ENCODE peak calls at places on chromosomes 12 and 14, in six cellular contexts. Q is cardiac fibroblast, O is glutamatergic neuron, A is fibroblast of lung, L is upper lobe of right lung, V is colonic mucosa. H is an unnamed sample.

GRCh38 chr12:60257063-60257462 is 661.2 kb downstream of the SLC16A7 start:
- DNase-seq in Q (peak), O (no peak), A (peak), L (no peak), V (no peak), H (peak)

GRCh38 chr14:63078606-63079005 is 33.3 kb upstream of the KCNH5 start:
- DNase-seq in Q (peak), O (no peak), A (no peak), L (no peak), V (no peak), H (no peak)

GRCh38 chr12:81859521-81859920 is 100.4 kb upstream of the PPFIA2 start:
- DNase-seq in Q (no peak), O (no peak), A (peak), L (no peak), V (no peak), H (no peak)

GRCh38 chr12:106764738-106765137 is 9.7 kb upstream of the RIC8B start:
- DNase-seq in Q (peak), O (no peak), A (no peak), L (no peak), V (no peak), H (no peak)

GRCh38 chr14:104598461-104599273 is 5.9 kb downstream of the TMEM179 start:
- DNase-seq in Q (no peak), O (peak), A (no peak), L (peak), V (no peak), H (no peak)

GRCh38 chr14:91399868-91400640 is 17.6 kb downstream of the CCDC88C start:
- DNase-seq in Q (no peak), O (no peak), A (no peak), L (no peak), V (peak), H (no peak)

GRCh38 chr14:91354221-91354916 is 63.3 kb downstream of the CCDC88C start:
- DNase-seq in Q (peak), O (no peak), A (peak), L (no peak), V (no peak), H (peak)

GRCh38 chr12:20701106-20701505 is 6.0 kb downstream of the SLCO1C1 start:
- DNase-seq in Q (no peak), O (no peak), A (no peak), L (no peak), V (no peak), H (no peak)

GRCh38 chr14:67541448-67542387 is 8.6 kb downstream of the PLEKHH1 start:
- DNase-seq in Q (no peak), O (no peak), A (no peak), L (peak), V (peak), H (no peak)

GRCh38 chr12:88958961-88959360 is 378.7 kb upstream of the KITLG start:
- DNase-seq in Q (no peak), O (no peak), A (no peak), L (no peak), V (no peak), H (no peak)

GRCh38 chr12:24997496-24997895 is 48.6 kb upstream of the BCAT1 start:
- DNase-seq in Q (no peak), O (no peak), A (peak), L (no peak), V (no peak), H (no peak)

GRCh38 chr12:28191018-28191595 is 851 bp downstream of the CCDC91 start:
- DNase-seq in Q (peak), O (no peak), A (peak), L (no peak), V (no peak), H (peak)

GRCh38 chr12:62758216-62758615 is 176.7 kb downstream of the PPM1H start:
- DNase-seq in Q (peak), O (no peak), A (peak), L (no peak), V (no peak), H (peak)

GRCh38 chr12:108123382-108123781 is 5.7 kb upstream of the WSCD2 start:
- DNase-seq in Q (no peak), O (no peak), A (no peak), L (no peak), V (no peak), H (no peak)

GRCh38 chr12:113260127-113260526 is 38.9 kb downstream of the TPCN1 start:
- DNase-seq in Q (no peak), O (no peak), A (no peak), L (no peak), V (no peak), H (no peak)

DNA sequence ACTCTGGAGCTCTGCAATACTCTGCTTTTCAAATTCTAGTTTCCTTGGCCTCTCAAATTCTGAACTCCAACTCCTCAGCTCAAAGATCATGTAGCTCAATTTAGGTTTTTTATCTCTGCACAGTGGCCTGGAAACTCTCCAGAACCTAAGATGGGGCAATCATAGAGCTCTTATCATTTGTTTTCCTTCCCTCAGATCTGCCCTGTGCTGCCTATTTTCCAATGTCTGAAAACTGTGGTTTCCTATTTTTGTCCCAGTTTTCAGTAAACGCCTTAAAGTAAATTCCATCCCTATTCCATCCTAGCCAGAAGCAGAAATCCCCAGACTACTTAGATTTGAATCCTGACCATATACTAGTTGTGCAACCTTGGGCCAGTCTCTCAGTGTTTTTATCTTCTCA is 73.2 kb downstream of the CEP83 start:
- DNase-seq in Q (no peak), O (no peak), A (peak), L (no peak), V (no peak), H (no peak)
- TF ChIP-seq CTCF in Q (no peak), O (no peak), A (no peak), L (no peak), V (no peak), H (no peak)

GRCh38 chr14:102927878-102928411 is 5.5 kb downstream of the AMN start:
- DNase-seq in Q (no peak), O (no peak), A (no peak), L (peak), V (peak), H (no peak)

GRCh38 chr14:102926104-102926503 is 3.6 kb downstream of the AMN start:
- DNase-seq in Q (no peak), O (no peak), A (no peak), L (no peak), V (no peak), H (no peak)

GRCh38 chr14:102925646-102926045 is 3.2 kb downstream of the AMN start:
- DNase-seq in Q (no peak), O (peak), A (no peak), L (no peak), V (no peak), H (no peak)

GRCh38 chr14:102928412-102929348 is 6.2 kb downstream of the AMN start:
- DNase-seq in Q (peak), O (peak), A (peak), L (peak), V (peak), H (no peak)

DNA sequence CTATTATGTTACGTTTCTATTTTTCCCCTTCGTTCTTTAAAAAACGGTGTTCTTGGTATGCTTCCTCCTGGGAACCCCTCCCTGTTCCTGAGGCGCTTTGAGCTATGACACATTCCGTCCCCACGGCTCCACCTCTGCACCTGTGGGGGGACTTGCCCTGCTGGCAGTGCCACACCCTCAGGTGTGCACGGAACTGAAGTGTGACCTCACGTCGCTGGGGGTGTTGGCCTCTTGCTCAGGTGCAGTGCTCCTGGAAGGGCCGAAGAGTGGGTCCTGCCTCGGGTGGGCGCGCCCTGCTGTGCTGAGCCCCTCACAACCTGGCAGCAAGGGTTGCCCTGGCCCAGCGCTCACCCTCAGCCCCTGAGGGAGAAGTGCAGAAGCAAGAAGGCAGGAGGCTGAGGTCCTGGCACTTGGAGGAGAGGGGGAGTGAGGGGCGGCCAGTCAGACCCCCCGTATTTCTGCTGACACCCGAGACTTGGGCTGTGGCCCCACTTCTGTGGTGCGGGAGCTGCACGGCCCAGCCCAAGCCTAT is 4.9 kb downstream of the AMN start:
- DNase-seq in Q (no peak), O (no peak), A (no peak), L (peak), V (peak), H (no peak)
- TF ChIP-seq CTCF in Q (no peak), O (no peak), A (no peak), L (no peak), V (no peak), H (no peak)

DNA sequence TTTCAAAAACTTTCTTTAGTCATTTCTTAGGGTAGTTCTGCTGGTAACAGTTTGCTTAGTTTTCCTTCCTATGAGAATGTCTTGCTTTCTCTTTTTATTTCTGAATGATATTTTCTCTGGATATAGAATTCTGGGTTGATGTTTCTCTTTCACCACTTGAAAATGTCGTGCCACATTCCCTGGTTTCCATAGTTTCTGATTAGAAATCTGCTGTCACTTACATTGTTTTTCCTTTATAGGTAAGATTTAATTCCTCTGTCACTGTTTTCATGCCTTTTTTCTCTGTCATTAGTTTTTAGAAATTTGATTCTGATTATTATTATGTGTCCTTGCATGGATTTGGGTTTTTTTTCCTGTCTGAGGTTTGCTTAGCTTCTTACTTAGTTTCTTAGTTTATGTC is 77.3 kb upstream of the PCNX4 start:
- DNase-seq in Q (no peak), O (no peak), A (no peak), L (no peak), V (no peak), H (no peak)
- TF ChIP-seq CTCF in Q (no peak), O (no peak), A (no peak), L (no peak), V (no peak), H (no peak)

GRCh38 chr12:91289072-91289471 is 106.5 kb upstream of the DCN start:
- DNase-seq in Q (no peak), O (no peak), A (no peak), L (no peak), V (no peak), H (no peak)
- TF ChIP-seq CTCF in Q (no peak), O (no peak), A (no peak), L (no peak), V (no peak), H (no peak)

DNA sequence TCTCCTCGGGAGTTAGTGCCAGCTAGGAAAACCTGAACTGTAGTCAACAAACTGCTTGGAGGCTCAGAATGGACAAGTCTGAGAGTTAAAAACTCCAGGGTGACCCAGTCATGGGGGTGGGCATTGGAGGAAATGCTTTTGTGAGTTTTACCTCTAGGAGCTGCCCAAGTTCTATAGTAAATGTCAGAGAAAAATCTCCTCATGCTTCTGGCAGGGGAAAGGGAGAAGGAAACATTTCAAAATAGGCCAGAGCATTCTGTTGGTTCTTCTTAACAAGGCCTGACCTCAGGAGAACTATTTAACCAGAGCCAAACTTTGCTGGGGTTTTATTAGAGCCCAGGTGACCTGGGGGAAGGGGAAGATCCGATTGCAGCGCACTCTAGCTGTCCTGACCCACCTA is 12.3 kb downstream of the NINJ2 start:
- DNase-seq in Q (no peak), O (no peak), A (no peak), L (no peak), V (no peak), H (no peak)
- TF ChIP-seq CTCF in Q (no peak), O (no peak), A (no peak), L (no peak), V (no peak), H (no peak)

GRCh38 chr12:122137229-122137628 is 36.8 kb downstream of the IL31 start:
- DNase-seq in Q (no peak), O (peak), A (no peak), L (no peak), V (no peak), H (no peak)

GRCh38 chr12:122129131-122129530 is 44.9 kb downstream of the IL31 start:
- DNase-seq in Q (no peak), O (no peak), A (no peak), L (no peak), V (no peak), H (no peak)

GRCh38 chr12:122135437-122136031 is 38.5 kb downstream of the IL31 start:
- DNase-seq in Q (no peak), O (no peak), A (no peak), L (no peak), V (no peak), H (no peak)

GRCh38 chr12:122130150-122130549 is 43.9 kb downstream of the IL31 start:
- DNase-seq in Q (peak), O (no peak), A (peak), L (no peak), V (no peak), H (peak)

DNA sequence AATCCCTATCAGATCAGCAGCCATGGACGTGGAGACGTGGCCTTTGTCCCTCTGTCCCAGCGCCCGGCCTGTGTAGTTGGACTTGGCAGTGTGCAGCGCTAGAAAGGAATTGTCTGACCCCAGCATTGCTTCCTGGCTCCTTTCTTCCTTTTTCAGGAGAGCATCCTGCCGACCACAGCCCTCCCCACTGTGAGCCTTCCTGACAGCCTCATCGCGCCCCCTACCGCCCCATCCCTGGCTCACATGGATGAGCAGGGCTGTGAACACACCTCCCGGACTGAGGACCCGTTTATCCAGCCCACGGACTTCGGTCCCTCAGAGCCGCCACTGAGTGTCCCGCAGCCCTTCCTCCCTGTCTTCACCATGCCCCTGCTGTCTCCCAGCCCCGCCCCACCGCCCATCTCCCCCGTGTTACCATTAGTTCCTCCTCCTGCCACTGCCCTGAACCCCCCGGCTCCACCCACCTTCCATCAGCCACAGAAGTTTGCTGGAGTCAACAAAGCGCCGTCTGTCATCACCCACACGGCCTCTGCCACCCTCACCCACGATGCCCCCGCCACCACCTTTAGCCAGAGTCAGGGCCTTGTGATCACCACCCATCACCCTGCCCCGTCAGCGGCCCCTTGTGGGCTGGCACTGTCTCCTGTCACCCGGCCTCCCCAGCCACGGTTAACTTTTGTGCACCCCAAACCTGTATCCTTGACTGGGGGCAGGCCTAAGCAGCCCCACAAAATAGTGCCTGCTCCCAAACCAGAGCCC is 40.6 kb downstream of the IL31 start:
- DNase-seq in Q (no peak), O (no peak), A (no peak), L (no peak), V (no peak), H (no peak)
- TF ChIP-seq CTCF in Q (no peak), O (no peak), A (no peak), L (no peak), V (no peak), H (no peak)

GRCh38 chr12:32897688-32898573 is 1.4 kb upstream of the PKP2 start:
- DNase-seq in Q (no peak), O (no peak), A (no peak), L (no peak), V (no peak), H (no peak)
- TF ChIP-seq CTCF in Q (no peak), O (no peak), A (no peak), L (no peak), V (no peak), H (no peak)